ENCODE peak calls at places on chromosome 17, in five cellular contexts. S, O, C, N and R are unnamed samples.

GRCh38 chr17:17900615-17901520 is 64.1 kb upstream of the SREBF1 start:
- DNase-seq in N (no peak), S (no peak), C (no peak), O (no peak), R (no peak)

GRCh38 chr17:1227917-1228751 is 42.1 kb upstream of the BHLHA9 start:
- DNase-seq in N (no peak), C (no peak), O (peak; percentile 20), S (no peak), R (no peak)

GRCh38 chr17:7191571-7192270 is 12.6 kb upstream of the ASGR1 start:
- DNase-seq in C (peak; percentile 80), O (peak; percentile 69), S (no peak), N (no peak), R (peak; percentile 48)

GRCh38 chr17:78324391-78325075 is 35.3 kb downstream of the SOCS3 start:
- DNase-seq in O (no peak), N (no peak), C (no peak), S (peak; percentile 80), R (peak; percentile 46)

GRCh38 chr17:27329146-27329805 is 35.4 kb downstream of the WSB1 start:
- DNase-seq in S (no peak), O (no peak), N (no peak), C (no peak), R (no peak)

GRCh38 chr17:74530751-74531150 is 524 bp downstream of the CD300LB start:
- DNase-seq in O (no peak), N (no peak), S (no peak), C (no peak), R (no peak)

GRCh38 chr17:82145550-82146165 is 47.6 kb upstream of the FASN start:
- DNase-seq in C (no peak), S (no peak), N (no peak), O (no peak), R (no peak)

GRCh38 chr17:76567634-76568432 is 17.8 kb downstream of the ST6GALNAC2 start:
- DNase-seq in C (no peak), N (no peak), O (no peak), S (no peak), R (no peak)

GRCh38 chr17:61389670-61390478 is 9.8 kb upstream of the TBX2 start:
- DNase-seq in C (no peak), S (peak; percentile 84), O (peak; percentile 70), N (no peak), R (peak; percentile 76)

GRCh38 chr17:68972119-68972704 is 17.0 kb upstream of the ABCA8 start:
- DNase-seq in S (peak; percentile 30), N (no peak), C (no peak), O (peak; percentile 50), R (peak; percentile 14)

GRCh38 chr17:50311112-50311460 is 34.8 kb upstream of the XYLT2 start:
- DNase-seq in O (no peak), S (no peak), C (no peak), N (no peak), R (no peak)

GRCh38 chr17:35846055-35846809 is 22.5 kb downstream of the HEATR9 start:
- DNase-seq in O (no peak), S (no peak), N (no peak), C (no peak), R (no peak)

GRCh38 chr17:45833826-45834439 is 10.7 kb upstream of the SPPL2C start:
- DNase-seq in N (no peak), S (no peak), O (peak; percentile 20), C (no peak), R (no peak)

GRCh38 chr17:17351901-17352781 is 49.0 kb downstream of the NT5M start:
- DNase-seq in C (no peak), S (no peak), N (no peak), O (no peak), R (no peak)

GRCh38 chr17:40915199-40915661 is 22.2 kb downstream of the KRT23 start:
- DNase-seq in N (no peak), O (no peak), C (no peak), S (no peak), R (no peak)

GRCh38 chr17:30869005-30869404 is 37.0 kb downstream of the TEFM start:
- DNase-seq in S (no peak), N (no peak), O (no peak), C (no peak), R (no peak)

GRCh38 chr17:77388384-77389306 is 247.9 kb downstream of the SEC14L1 start:
- DNase-seq in N (no peak), C (peak; percentile 79), O (no peak), S (no peak), R (no peak)

GRCh38 chr17:80671823-80672105 is 127.1 kb downstream of the RPTOR start:
- DNase-seq in N (no peak), C (no peak), O (no peak), S (no peak), R (no peak)

GRCh38 chr17:29243792-29244191 is 2.9 kb upstream of the CRYBA1 start:
- DNase-seq in O (no peak), C (no peak), S (no peak), N (no peak), R (no peak)

GRCh38 chr17:81033535-81034167 is 1.3 kb upstream of the BAIAP2 start:
- DNase-seq in C (no peak), O (no peak), S (peak; percentile 48), N (no peak), R (no peak)

GRCh38 chr17:5092139-5093010 is 14.1 kb downstream of the ZFP3 start:
- DNase-seq in N (no peak), C (no peak), O (no peak), S (no peak), R (no peak)

GRCh38 chr17:18356624-18357023 is 6.7 kb downstream of the SHMT1 start:
- DNase-seq in O (no peak), S (no peak), C (no peak), N (no peak), R (no peak)

GRCh38 chr17:64641499-64641898 is 20.6 kb downstream of the SMURF2 start:
- DNase-seq in S (no peak), N (no peak), C (peak; percentile 48), O (no peak), R (no peak)

GRCh38 chr17:45241315-45242011 is 19.8 kb downstream of the FMNL1 start:
- DNase-seq in O (peak; percentile 49), N (peak; percentile 60), S (peak; percentile 47), C (peak; percentile 56), R (no peak)

GRCh38 chr17:64441772-64442549 is 7.0 kb upstream of the MILR1 start:
- DNase-seq in S (no peak), O (no peak), C (no peak), N (no peak), R (no peak)

GRCh38 chr17:43676471-43676870 is 14.7 kb upstream of the MEOX1 start:
- DNase-seq in C (no peak), N (no peak), O (no peak), S (no peak), R (no peak)

GRCh38 chr17:33284022-33284421 is 9.1 kb downstream of the ASIC2 start:
- DNase-seq in S (no peak), C (no peak), N (no peak), O (no peak), R (no peak)

GRCh38 chr17:19370493-19370960 is 7.8 kb upstream of the MAPK7 start:
- DNase-seq in C (peak; percentile 33), O (no peak), S (no peak), N (no peak), R (no peak)

GRCh38 chr17:28484296-28484695 is 10.9 kb downstream of the SLC13A2 start:
- DNase-seq in N (no peak), O (no peak), C (no peak), S (no peak), R (no peak)

DNA sequence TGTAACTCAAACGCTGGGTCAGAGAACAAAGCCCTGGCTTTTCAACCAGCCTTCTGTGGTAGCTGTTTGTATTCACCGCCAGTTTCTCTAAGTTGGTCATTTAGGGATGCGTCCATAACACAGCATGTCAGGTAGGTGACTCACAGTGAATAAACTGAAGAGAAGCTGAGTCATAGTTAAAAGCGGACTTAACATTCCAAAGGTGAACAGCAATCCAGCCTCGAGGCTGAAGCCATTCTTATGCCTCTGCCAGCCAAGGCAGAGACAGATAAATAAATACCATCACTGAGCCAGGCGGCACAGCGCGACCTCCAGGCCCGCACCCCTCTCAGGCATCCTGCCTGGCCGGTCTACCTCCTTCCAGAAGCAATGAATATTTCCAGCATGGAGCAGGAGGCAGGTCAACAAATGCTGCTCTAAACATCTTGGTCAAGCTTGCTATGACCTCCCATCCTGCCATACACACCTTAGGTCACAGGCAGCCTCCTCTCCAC is 12.4 kb upstream of the CACNG4 start:
- DNase-seq in N (no peak), O (no peak), C (peak; percentile 97), S (no peak), R (no peak)
- TF ChIP-seq CTCF in N (no peak), O (no peak), C (no peak), S (no peak), R (no peak)

DNA sequence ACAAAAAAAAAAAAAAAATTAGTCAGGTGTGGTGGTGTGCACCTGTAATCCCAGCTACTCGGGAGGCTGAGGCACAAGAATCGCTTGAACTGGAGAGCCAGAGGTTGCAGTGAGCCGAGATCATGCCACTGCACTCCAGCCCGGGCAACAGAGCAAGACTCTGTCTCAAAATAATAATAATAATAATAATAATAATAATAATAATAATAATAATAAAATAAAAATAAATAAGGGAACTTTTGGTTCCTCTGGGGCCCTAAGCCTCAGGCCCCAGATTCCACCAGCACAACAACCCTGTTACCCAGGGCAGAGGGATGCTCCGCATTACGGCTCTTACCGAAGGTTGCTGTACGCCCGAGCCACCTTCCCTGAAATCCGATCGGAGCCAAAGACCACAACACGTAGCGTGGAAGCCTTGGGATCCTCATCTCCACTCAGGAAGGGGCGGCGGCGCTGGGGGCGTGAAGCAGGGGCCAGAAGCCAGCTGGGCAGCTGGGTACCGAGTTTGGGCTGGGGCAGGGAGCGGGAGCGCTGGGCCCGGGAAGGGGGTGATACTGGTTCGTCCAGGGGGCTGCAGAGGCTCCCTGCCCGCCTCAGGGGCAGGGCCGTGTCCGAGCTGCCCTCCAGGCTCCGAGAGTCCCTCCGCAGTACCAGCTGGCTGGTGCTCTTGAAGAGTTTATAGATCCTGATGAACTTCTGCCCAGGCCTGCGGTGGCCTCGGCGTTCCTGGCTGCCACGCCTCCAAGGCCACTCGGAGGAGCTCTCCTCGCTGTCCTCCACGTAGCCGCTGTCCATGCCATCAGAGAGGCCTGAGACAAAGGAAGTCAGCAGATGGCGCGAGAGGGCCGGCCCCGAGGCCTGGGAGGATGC is 20.6 kb upstream of the PIK3R6 start:
- DNase-seq in S (peak; percentile 45), N (no peak), C (peak; percentile 49), O (peak; percentile 71), R (peak; percentile 71)
- TF ChIP-seq CTCF in S (no peak), N (no peak), C (no peak), O (peak; percentile 58), R (peak; percentile 40)

GRCh38 chr17:66451188-66452149 is 149.1 kb downstream of the PRKCA start:
- DNase-seq in O (peak; percentile 34), S (peak; percentile 63), N (no peak), C (peak; percentile 55), R (peak; percentile 15)
- TF ChIP-seq CTCF in O (peak; percentile 24), S (peak; percentile 50), N (no peak), C (peak; percentile 13), R (peak; percentile 36)

DNA sequence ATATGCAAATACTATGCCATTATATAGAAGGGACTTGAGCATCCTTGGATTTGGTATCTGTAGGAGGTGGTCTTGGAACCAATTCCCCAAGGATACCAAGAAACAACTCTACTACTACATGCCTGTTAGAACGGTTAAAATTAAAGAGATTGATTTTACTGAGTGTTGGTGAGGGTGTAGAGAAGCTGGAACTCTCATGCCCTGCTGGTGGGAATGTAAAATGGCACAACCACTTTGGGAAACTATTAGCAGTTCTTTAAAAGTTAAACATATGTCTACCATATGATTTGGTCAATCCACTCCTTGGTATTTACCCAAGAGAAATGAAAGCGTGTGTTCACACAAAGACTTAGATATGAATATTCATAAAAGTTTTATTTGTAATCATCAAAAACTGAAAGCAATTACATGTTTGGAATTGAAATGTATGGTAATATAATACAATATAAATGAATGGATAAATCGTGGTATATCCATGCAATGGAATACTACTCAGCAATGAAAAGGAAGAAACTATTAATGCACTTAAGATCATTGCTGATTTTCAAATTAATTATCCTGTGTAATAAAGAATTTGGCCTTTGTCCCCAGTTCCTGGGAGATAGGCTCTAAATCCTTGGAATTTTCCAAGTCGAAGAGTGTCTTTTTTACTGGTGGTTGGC is 7.8 kb downstream of the MFSD6L start:
- DNase-seq in S (no peak), C (no peak), O (no peak), N (no peak), R (no peak)
- TF ChIP-seq CTCF in S (peak; percentile 58), C (no peak), O (peak; percentile 12), N (peak; percentile 39), R (peak; percentile 57)